ENCODE peak calls at places on chromosome X, in seven cellular contexts. N, Q, U, A, C, K and Y are unnamed samples.

GRCh38 chrX:100424012-100424411 is 13.9 kb upstream of the PCDH19 start:
- DNase-seq in N (peak; percentile 51), Q (peak; percentile 10), U (no peak), A (no peak), C (no peak), K (no peak), Y (no peak)

GRCh38 chrX:121570072-121570841 is 522.8 kb downstream of the GLUD2 start:
- DNase-seq in N (no peak), Q (no peak), U (no peak), A (no peak), C (peak; percentile 42), K (peak; percentile 57), Y (no peak)

GRCh38 chrX:103794117-103794516 is 17.5 kb downstream of the PLP1 start:
- DNase-seq in N (no peak), Q (no peak), U (peak; percentile 11), A (no peak), C (no peak), K (no peak), Y (no peak)

GRCh38 chrX:24276011-24276410 is 37.9 kb downstream of the SUPT20HL2 start:
- DNase-seq in N (no peak), Q (no peak), U (no peak), A (no peak), C (no peak), K (no peak), Y (no peak)

GRCh38 chrX:10628906-10629305 is 8.5 kb upstream of the MID1 start:
- DNase-seq in N (no peak), Q (no peak), U (no peak), A (no peak), C (no peak), K (no peak), Y (no peak)

GRCh38 chrX:119482497-119483480 is 14.5 kb downstream of the SLC25A5 start:
- DNase-seq in N (peak; percentile 68), Q (peak; percentile 54), U (peak; percentile 35), A (peak; percentile 29), C (peak; percentile 56), K (peak; percentile 12), Y (no peak)

GRCh38 chrX:13307041-13307440 is 12.8 kb downstream of the ATXN3L start:
- DNase-seq in N (no peak), Q (no peak), U (no peak), A (no peak), C (no peak), K (no peak), Y (no peak)

GRCh38 chrX:112512509-112512908 is 167.2 kb downstream of the LHFPL1 start:
- DNase-seq in N (peak; percentile 4), Q (no peak), U (no peak), A (no peak), C (no peak), K (no peak), Y (no peak)